ENCODE peak calls at places on chromosomes 6 and 20, in ten cellular contexts. Q is sciatic nerve; J is GM03348; E is tibial nerve; C is HT-29; U is AML-193; W is T1000; I is choroid plexus epithelial cell; S is lower lobe of right lung; X is stimulated activated CD4-positive, alpha-beta T cell treated with anti-CD3 and anti-CD28 coated beads, Interleukin-15, amount 100 ng/mL, for 24 hours. T is an unnamed sample.

GRCh38 chr20:23114018-23114417 is 27.9 kb upstream of the CD93 start:
- DNase-seq in Q (no peak), J (no peak), E (no peak), C (no peak), U (peak; percentile 45), W (no peak), I (peak; percentile 33), S (peak; percentile 70), X (no peak), T (no peak)

GRCh38 chr20:23744726-23745646 is 5.7 kb downstream of the CST1 start:
- DNase-seq in Q (no peak), J (no peak), E (no peak), C (no peak), U (no peak), W (no peak), I (no peak), S (no peak), X (no peak), T (no peak)

GRCh38 chr20:1718604-1719384 is 61.2 kb upstream of the SIRPG start:
- DNase-seq in Q (peak; percentile 64), J (peak; percentile 84), E (peak; percentile 61), C (no peak), U (no peak), W (peak; percentile 12), I (peak; percentile 14), S (no peak), X (no peak), T (no peak)

GRCh38 chr6:160036331-160036695 is 67.4 kb downstream of the IGF2R start:
- DNase-seq in Q (no peak), J (no peak), E (no peak), C (no peak), U (no peak), W (no peak), I (no peak), S (no peak), X (no peak), T (no peak)

GRCh38 chr20:62214067-62214466 is 6.0 kb downstream of the HRH3 start:
- DNase-seq in Q (no peak), J (no peak), E (no peak), C (no peak), U (no peak), W (no peak), I (no peak), S (no peak), X (no peak), T (no peak)

GRCh38 chr6:33297956-33298772 is 578 bp downstream of the RGL2 start:
- DNase-seq in Q (peak; percentile 82), J (peak; percentile 91), E (peak; percentile 88), C (peak; percentile 85), U (peak; percentile 83), W (peak; percentile 79), I (peak; percentile 81), S (peak; percentile 78), X (peak; percentile 76), T (peak; percentile 88)

GRCh38 chr6:147081210-147081609 is 123.0 kb upstream of the STXBP5 start:
- DNase-seq in Q (no peak), J (no peak), E (no peak), C (peak; percentile 88), U (no peak), W (no peak), I (no peak), S (no peak), X (no peak), T (no peak)

GRCh38 chr6:134634952-134635351 is 314.9 kb downstream of the ALDH8A1 start:
- DNase-seq in Q (no peak), J (no peak), E (no peak), C (no peak), U (peak; percentile 68), W (no peak), I (no peak), S (no peak), X (no peak), T (no peak)

GRCh38 chr6:43911625-43912577 is 141.9 kb downstream of the VEGFA start:
- DNase-seq in Q (no peak), J (no peak), E (no peak), C (no peak), U (no peak), W (no peak), I (no peak), S (peak; percentile 28), X (no peak), T (no peak)

GRCh38 chr6:127069659-127070279 is 48.7 kb upstream of the RSPO3 start:
- DNase-seq in Q (no peak), J (peak; percentile 16), E (no peak), C (peak; percentile 57), U (peak; percentile 22), W (no peak), I (peak; percentile 79), S (no peak), X (no peak), T (peak; percentile 9)

T was measured in GM13977.